ENCODE peak calls at places on chromosome 7, in seven cellular contexts. E is IMR-90; N is aorta; L is M059J; M is activated T-cell treated with anti-CD3 and anti-CD28 coated beads, Interleukin-2, amount 50 U/mL, for 1 hour; O is choroid plexus epithelial cell; S is mucosa of gallbladder. F is an unnamed sample.
A peak's percentile ranks its signal among the peaks of the same experiment; 100 is the strongest.

GRCh38 chr7:110534241-110534931 is 556.5 kb upstream of the LRRN3 start:
- DNase-seq in E (peak; percentile 71), N (no peak), L (peak; percentile 10), M (no peak), O (peak; percentile 61), S (no peak), F (no peak)

GRCh38 chr7:102814025-102814471 is 65.2 kb downstream of the FAM185A start:
- DNase-seq in E (peak; percentile 76), N (no peak), L (peak; percentile 74), M (no peak), O (peak; percentile 73), S (no peak), F (no peak)

GRCh38 chr7:145123502-145123901 is 287.6 kb upstream of the TPK1 start:
- DNase-seq in E (no peak), N (no peak), L (peak; percentile 1), M (no peak), O (no peak), S (no peak), F (no peak)

GRCh38 chr7:1714583-1715330 is 44.7 kb downstream of the ELFN1 start:
- DNase-seq in E (no peak), N (no peak), L (no peak), M (no peak), O (no peak), S (no peak), F (no peak)

GRCh38 chr7:87735360-87735759 is 107.2 kb downstream of the RUNDC3B start:
- DNase-seq in E (no peak), N (no peak), L (no peak), M (no peak), O (peak; percentile 15), S (no peak), F (no peak)

GRCh38 chr7:82264752-82265305 is 178.7 kb downstream of the CACNA2D1 start:
- DNase-seq in E (no peak), N (no peak), L (no peak), M (no peak), O (no peak), S (no peak), F (no peak)

GRCh38 chr7:22569586-22570321 is 69.8 kb upstream of the STEAP1B start:
- DNase-seq in E (peak; percentile 68), N (no peak), L (peak; percentile 95), M (no peak), O (no peak), S (no peak), F (no peak)

GRCh38 chr7:103307487-103308231 is 10.4 kb downstream of the PMPCB start:
- DNase-seq in E (no peak), N (no peak), L (no peak), M (no peak), O (no peak), S (no peak), F (no peak)

GRCh38 chr7:916291-916941 is 38.1 kb downstream of the ADAP1 start:
- DNase-seq in E (no peak), N (peak; percentile 74), L (peak; percentile 27), M (no peak), O (peak; percentile 15), S (no peak), F (no peak)

GRCh38 chr7:70583965-70584883 is 547.7 kb upstream of the GALNT17 start:
- DNase-seq in E (no peak), N (no peak), L (no peak), M (no peak), O (no peak), S (no peak), F (no peak)

GRCh38 chr7:5643280-5643679 is 138.2 kb downstream of the RNF216 start:
- DNase-seq in E (no peak), N (no peak), L (peak; percentile 68), M (no peak), O (peak; percentile 52), S (no peak), F (no peak)

GRCh38 chr7:44909596-44909995 is 24.3 kb upstream of the PURB start:
- DNase-seq in E (no peak), N (no peak), L (no peak), M (no peak), O (no peak), S (no peak), F (no peak)

F was measured in central memory CD8-positive, alpha-beta T cell.